ENCODE peak calls at places on chromosomes 11 and 22, in seven cellular contexts. O, K, S, L, I, E and W are unnamed samples.

GRCh38 chr11:119729581-119730346 is 764 bp upstream of the NECTIN1 start:
- DNase-seq in O (peak; percentile 89), K (peak; percentile 71), S (peak; percentile 78), L (peak; percentile 71), I (peak; percentile 75), E (peak; percentile 51), W (no peak)

GRCh38 chr22:44437493-44438015 is 60.5 kb downstream of the RTL6 start:
- DNase-seq in O (peak; percentile 24), K (no peak), S (no peak), L (no peak), I (no peak), E (no peak), W (no peak)

GRCh38 chr11:12914401-12914912 is 94.7 kb upstream of the RASSF10 start:
- DNase-seq in O (peak; percentile 42), K (peak; percentile 96), S (no peak), L (no peak), I (peak; percentile 66), E (no peak), W (peak; percentile 72)

GRCh38 chr11:64864135-64864472 is 14.3 kb downstream of the EHD1 start:
- DNase-seq in O (no peak), K (no peak), S (peak; percentile 76), L (no peak), I (no peak), E (no peak), W (no peak)

GRCh38 chr22:33438273-33438672 is 380.1 kb upstream of the SYN3 start:
- DNase-seq in O (peak; percentile 69), K (no peak), S (no peak), L (no peak), I (no peak), E (peak; percentile 23), W (no peak)

GRCh38 chr11:34356918-34357645 is 728 bp downstream of the ABTB2 start:
- DNase-seq in O (peak; percentile 76), K (peak; percentile 89), S (peak; percentile 74), L (peak; percentile 69), I (peak; percentile 45), E (peak; percentile 60), W (peak; percentile 63)

GRCh38 chr11:34423300-34423699 is 15.4 kb upstream of the CAT start:
- DNase-seq in O (no peak), K (no peak), S (no peak), L (no peak), I (no peak), E (no peak), W (no peak)

GRCh38 chr11:62747475-62748160 is 6.3 kb downstream of the ZBTB3 start:
- DNase-seq in O (no peak), K (no peak), S (no peak), L (no peak), I (no peak), E (no peak), W (no peak)

GRCh38 chr22:32080904-32081303 is 37.8 kb downstream of the SLC5A1 start:
- DNase-seq in O (peak; percentile 77), K (peak; percentile 77), S (no peak), L (peak; percentile 46), I (no peak), E (no peak), W (peak; percentile 54)

GRCh38 chr11:112499153-112499907 is 238.7 kb upstream of the PLET1 start:
- DNase-seq in O (no peak), K (peak; percentile 59), S (no peak), L (no peak), I (no peak), E (no peak), W (no peak)

GRCh38 chr22:49470741-49471134 is 356.9 kb downstream of the BRD1 start:
- DNase-seq in O (no peak), K (no peak), S (no peak), L (no peak), I (no peak), E (no peak), W (no peak)

GRCh38 chr22:42169055-42169469 is 38.5 kb upstream of the CYP2D6 start:
- DNase-seq in O (peak; percentile 81), K (peak; percentile 95), S (peak; percentile 52), L (peak; percentile 81), I (peak; percentile 75), E (peak; percentile 67), W (peak; percentile 74)

GRCh38 chr11:65657426-65657825 is 5.3 kb downstream of the RELA start:
- DNase-seq in O (no peak), K (no peak), S (no peak), L (no peak), I (no peak), E (no peak), W (no peak)

GRCh38 chr22:24952837-24953293 is 349 bp downstream of the KIAA1671 start:
- DNase-seq in O (peak; percentile 57), K (peak; percentile 90), S (peak; percentile 55), L (peak; percentile 87), I (peak; percentile 37), E (peak; percentile 45), W (no peak)

DNA sequence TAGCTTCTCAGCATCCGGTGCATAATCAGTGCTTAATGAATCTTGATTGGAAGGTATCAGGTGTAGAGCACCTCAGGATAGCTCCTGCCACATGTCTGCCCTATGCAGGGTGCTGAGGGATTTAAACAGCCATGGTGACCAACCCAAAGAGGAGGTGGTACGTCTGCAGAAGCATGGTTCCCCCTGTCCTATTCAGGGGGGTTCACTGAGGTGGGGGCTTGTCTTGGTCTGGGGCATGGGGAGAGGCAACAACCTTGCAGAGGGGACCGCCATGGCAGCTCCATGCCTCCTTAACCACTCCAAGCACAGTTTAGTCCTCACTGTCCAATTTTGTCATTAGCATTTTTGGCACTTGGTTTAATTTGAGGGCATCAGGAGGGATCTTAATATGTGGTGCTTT is 24.9 kb downstream of the UBE2L3 start:
- DNase-seq in O (no peak), K (no peak), S (no peak), L (no peak), I (no peak), E (no peak), W (no peak)
- H3K36me3 ChIP-seq in O (peaks cover 18% of the 10 kb centered on the region), K (peaks cover 69% of the 10 kb centered on the region), S (no peaks in the 10 kb centered on the region), L (peaks cover 32% of the 10 kb centered on the region), I (peaks cover 49% of the 10 kb centered on the region), E (no peaks in the 10 kb centered on the region), W (peaks cover 70% of the 10 kb centered on the region)

GRCh38 chr11:68014157-68014965 is 4.2 kb downstream of the ALDH3B1 start:
- DNase-seq in O (peak; percentile 87), K (no peak), S (no peak), L (peak; percentile 96), I (no peak), E (no peak), W (peak; percentile 33)
- H3K4me3 ChIP-seq in O (no peak overlapping the region), K (no peak overlapping the region), S (no peak overlapping the region), L (peak overlapping the region; percentile 14), I (no peak overlapping the region), E (no peak overlapping the region), W (no peak overlapping the region)

GRCh38 chr11:71437399-71437798 is 10.8 kb downstream of the DHCR7 start:
- DNase-seq in O (no peak), K (no peak), S (no peak), L (peak; percentile 79), I (no peak), E (no peak), W (no peak)

GRCh38 chr11:71435278-71435951 is 12.8 kb downstream of the DHCR7 start:
- DNase-seq in O (no peak), K (no peak), S (no peak), L (no peak), I (no peak), E (no peak), W (no peak)

GRCh38 chr11:71438650-71439049 is 9.5 kb downstream of the DHCR7 start:
- DNase-seq in O (no peak), K (no peak), S (no peak), L (no peak), I (no peak), E (no peak), W (no peak)

GRCh38 chr11:71437879-71438278 is 10.3 kb downstream of the DHCR7 start:
- DNase-seq in O (no peak), K (no peak), S (no peak), L (peak; percentile 42), I (no peak), E (no peak), W (no peak)

DNA sequence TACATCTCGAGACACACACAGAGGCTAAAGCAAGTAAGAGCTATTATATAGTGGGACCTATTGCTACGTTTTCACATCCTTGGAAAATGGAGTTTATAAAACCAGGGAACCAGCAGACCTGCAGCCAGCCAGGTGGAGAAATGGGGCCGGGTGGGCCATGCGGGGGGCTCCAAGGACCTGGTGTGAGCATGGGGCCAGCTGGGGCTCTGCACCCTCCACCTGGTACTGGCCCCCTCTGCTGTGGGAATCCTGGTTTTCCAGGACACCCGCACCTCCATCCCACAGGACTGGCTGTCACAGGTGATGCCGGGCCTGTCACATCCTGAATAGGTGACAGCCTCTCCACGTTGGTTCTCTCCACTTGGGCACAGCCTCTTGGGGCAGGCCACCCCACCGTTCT is 11.3 kb downstream of the DHCR7 start:
- DNase-seq in O (no peak), K (no peak), S (no peak), L (no peak), I (no peak), E (no peak), W (no peak)
- H3K36me3 ChIP-seq in O (peaks cover 43% of the 10 kb centered on the region), K (peaks cover 52% of the 10 kb centered on the region), S (no peaks in the 10 kb centered on the region), L (peaks cover 36% of the 10 kb centered on the region), I (peaks cover 55% of the 10 kb centered on the region), E (no peaks in the 10 kb centered on the region), W (peaks cover 5% of the 10 kb centered on the region)

GRCh38 chr11:55501014-55501413 is 53.3 kb upstream of the OR4C15 start:
- DNase-seq in O (no peak), K (no peak), S (no peak), L (no peak), I (no peak), E (no peak), W (no peak)

GRCh38 chr11:55503449-55503848 is 50.8 kb upstream of the OR4C15 start:
- DNase-seq in O (no peak), K (no peak), S (no peak), L (no peak), I (no peak), E (no peak), W (peak; percentile 33)
- H3K4me3 ChIP-seq in O (no peak overlapping the region), K (no peak overlapping the region), S (no peak overlapping the region), L (no peak overlapping the region), I (no peak overlapping the region), E (no peak overlapping the region), W (no peak overlapping the region)

GRCh38 chr11:124612045-124612444 is 817 bp downstream of the PANX3 start:
- DNase-seq in O (no peak), K (no peak), S (no peak), L (no peak), I (no peak), E (no peak), W (peak; percentile 10)
- H3K36me3 ChIP-seq in O (no peaks in the 10 kb centered on the region), K (no peaks in the 10 kb centered on the region), S (no peaks in the 10 kb centered on the region), L (no peaks in the 10 kb centered on the region), I (no peaks in the 10 kb centered on the region), E (no peaks in the 10 kb centered on the region), W (no peaks in the 10 kb centered on the region)

DNA sequence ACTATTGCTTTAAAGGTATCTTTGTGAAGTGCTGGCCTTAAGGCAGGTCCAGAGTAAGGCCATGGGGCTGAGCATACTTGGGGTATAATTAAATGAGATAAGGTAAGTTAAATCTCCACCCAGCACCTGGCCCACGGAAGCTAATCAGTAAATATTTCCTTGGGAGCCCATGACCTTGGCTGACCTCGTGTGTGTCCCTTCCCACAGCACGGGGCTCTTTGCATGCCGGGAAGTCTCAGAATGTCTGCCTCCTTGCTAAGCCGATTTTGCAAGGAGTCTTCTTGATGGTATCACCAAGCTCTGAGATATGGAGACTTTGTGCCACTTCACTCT is 46.5 kb downstream of the ADM start:
- DNase-seq in O (no peak), K (no peak), S (peak; percentile 27), L (no peak), I (no peak), E (no peak), W (no peak)
- H3K4me3 ChIP-seq in O (no peak overlapping the region), K (peak overlapping the region; percentile 37), S (peak overlapping the region; percentile 0), L (no peak overlapping the region), I (peak overlapping the region; percentile 0), E (no peak overlapping the region), W (peak overlapping the region; percentile 31)